ENCODE peak calls at places on chromosomes 5 and 9, in four cellular contexts. One of them, this sample, is unnamed.

GRCh38 chr5:7872517-7873149 is 3.7 kb downstream of the MTRR start:
- DNase-seq in dorsolateral prefrontal cortex: no peak
- DNase-seq in pancreas: no peak
- DNase-seq in neural progenitor cell: no peak
- DNase-seq in this sample: no peak

GRCh38 chr9:127219533-127219932 is 45.0 kb upstream of the GARNL3 start:
- DNase-seq in dorsolateral prefrontal cortex: no peak
- DNase-seq in pancreas: no peak
- DNase-seq in neural progenitor cell: no peak
- DNase-seq in this sample: no peak

GRCh38 chr5:113039229-113039628 is 62.6 kb downstream of the DCP2 start:
- DNase-seq in dorsolateral prefrontal cortex: no peak
- DNase-seq in pancreas: no peak
- DNase-seq in neural progenitor cell: no peak
- DNase-seq in this sample: no peak

GRCh38 chr9:93054758-93055704 is 3.5 kb upstream of the SUSD3 start:
- DNase-seq in dorsolateral prefrontal cortex: no peak
- DNase-seq in pancreas: no peak
- DNase-seq in neural progenitor cell: no peak
- DNase-seq in this sample: no peak

GRCh38 chr5:119873611-119874010 is 244.3 kb downstream of the FAM170A start:
- DNase-seq in dorsolateral prefrontal cortex: no peak
- DNase-seq in pancreas: no peak
- DNase-seq in neural progenitor cell: no peak
- DNase-seq in this sample: no peak

GRCh38 chr5:132365213-132365612 is 4.3 kb upstream of the SLC22A5 start:
- DNase-seq in dorsolateral prefrontal cortex: no peak
- DNase-seq in pancreas: no peak
- DNase-seq in neural progenitor cell: no peak
- DNase-seq in this sample: no peak

GRCh38 chr5:145946112-145946861 is 9.9 kb downstream of the SH3RF2 start:
- DNase-seq in dorsolateral prefrontal cortex: no peak
- DNase-seq in pancreas: no peak
- DNase-seq in neural progenitor cell: no peak
- DNase-seq in this sample: no peak

GRCh38 chr5:4079881-4080280 is 484.2 kb downstream of the IRX1 start:
- DNase-seq in dorsolateral prefrontal cortex: no peak
- DNase-seq in pancreas: no peak
- DNase-seq in neural progenitor cell: no peak
- DNase-seq in this sample: peak

GRCh38 chr9:131954299-131954698 is 125.4 kb downstream of the MED27 start:
- DNase-seq in dorsolateral prefrontal cortex: no peak
- DNase-seq in pancreas: no peak
- DNase-seq in neural progenitor cell: peak
- DNase-seq in this sample: no peak

GRCh38 chr9:95508968-95509850 is 7.6 kb downstream of the PTCH1 start:
- DNase-seq in dorsolateral prefrontal cortex: peak
- DNase-seq in pancreas: peak
- DNase-seq in neural progenitor cell: peak
- DNase-seq in this sample: peak

GRCh38 chr5:41636605-41637004 is 126.2 kb upstream of the PLCXD3 start:
- DNase-seq in dorsolateral prefrontal cortex: no peak
- DNase-seq in pancreas: no peak
- DNase-seq in neural progenitor cell: peak
- DNase-seq in this sample: no peak

GRCh38 chr5:132215329-132215728 is 12.3 kb downstream of the P4HA2 start:
- DNase-seq in dorsolateral prefrontal cortex: peak
- DNase-seq in pancreas: peak
- DNase-seq in neural progenitor cell: no peak
- DNase-seq in this sample: peak

GRCh38 chr9:81035601-81036000 is 653.7 kb downstream of the TLE1 start:
- DNase-seq in dorsolateral prefrontal cortex: no peak
- DNase-seq in pancreas: no peak
- DNase-seq in neural progenitor cell: no peak
- DNase-seq in this sample: no peak
- TF ChIP-seq CTCF in dorsolateral prefrontal cortex: no peak
- TF ChIP-seq CTCF in pancreas: no peak
- TF ChIP-seq CTCF in neural progenitor cell: no peak
- TF ChIP-seq CTCF in this sample: no peak

GRCh38 chr5:71782771-71783770 is 64.0 kb downstream of the CARTPT start:
- DNase-seq in dorsolateral prefrontal cortex: peak
- DNase-seq in pancreas: peak
- DNase-seq in neural progenitor cell: peak
- DNase-seq in this sample: peak
- H3K4me3 ChIP-seq in dorsolateral prefrontal cortex: peak
- H3K4me3 ChIP-seq in pancreas: no peak
- H3K4me3 ChIP-seq in neural progenitor cell: no peak
- H3K4me3 ChIP-seq in this sample: no peak

GRCh38 chr5:128844354-128844923 is 120.8 kb upstream of the SLC27A6 start:
- DNase-seq in dorsolateral prefrontal cortex: no peak
- DNase-seq in pancreas: no peak
- DNase-seq in neural progenitor cell: no peak
- DNase-seq in this sample: no peak

GRCh38 chr5:128838631-128839030 is 126.7 kb upstream of the SLC27A6 start:
- DNase-seq in dorsolateral prefrontal cortex: no peak
- DNase-seq in pancreas: no peak
- DNase-seq in neural progenitor cell: no peak
- DNase-seq in this sample: no peak

GRCh38 chr5:128836571-128836970 is 128.7 kb upstream of the SLC27A6 start:
- DNase-seq in dorsolateral prefrontal cortex: no peak
- DNase-seq in pancreas: no peak
- DNase-seq in neural progenitor cell: no peak
- DNase-seq in this sample: no peak

GRCh38 chr5:128842241-128842640 is 123.0 kb upstream of the SLC27A6 start:
- DNase-seq in dorsolateral prefrontal cortex: no peak
- DNase-seq in pancreas: no peak
- DNase-seq in neural progenitor cell: no peak
- DNase-seq in this sample: no peak
- TF ChIP-seq CTCF in dorsolateral prefrontal cortex: no peak
- TF ChIP-seq CTCF in pancreas: no peak
- TF ChIP-seq CTCF in neural progenitor cell: peak
- TF ChIP-seq CTCF in this sample: no peak

GRCh38 chr9:98095401-98095800 is 23.6 kb downstream of the TRIM14 start:
- DNase-seq in dorsolateral prefrontal cortex: no peak
- DNase-seq in pancreas: no peak
- DNase-seq in neural progenitor cell: no peak
- DNase-seq in this sample: no peak

GRCh38 chr9:98094851-98095250 is 24.2 kb downstream of the TRIM14 start:
- DNase-seq in dorsolateral prefrontal cortex: no peak
- DNase-seq in pancreas: no peak
- DNase-seq in neural progenitor cell: no peak
- DNase-seq in this sample: no peak

GRCh38 chr9:98092633-98092971 is 26.4 kb downstream of the TRIM14 start:
- DNase-seq in dorsolateral prefrontal cortex: no peak
- DNase-seq in pancreas: no peak
- DNase-seq in neural progenitor cell: no peak
- DNase-seq in this sample: no peak

GRCh38 chr9:98094316-98094715 is 24.7 kb downstream of the TRIM14 start:
- DNase-seq in dorsolateral prefrontal cortex: no peak
- DNase-seq in pancreas: no peak
- DNase-seq in neural progenitor cell: no peak
- DNase-seq in this sample: no peak

DNA sequence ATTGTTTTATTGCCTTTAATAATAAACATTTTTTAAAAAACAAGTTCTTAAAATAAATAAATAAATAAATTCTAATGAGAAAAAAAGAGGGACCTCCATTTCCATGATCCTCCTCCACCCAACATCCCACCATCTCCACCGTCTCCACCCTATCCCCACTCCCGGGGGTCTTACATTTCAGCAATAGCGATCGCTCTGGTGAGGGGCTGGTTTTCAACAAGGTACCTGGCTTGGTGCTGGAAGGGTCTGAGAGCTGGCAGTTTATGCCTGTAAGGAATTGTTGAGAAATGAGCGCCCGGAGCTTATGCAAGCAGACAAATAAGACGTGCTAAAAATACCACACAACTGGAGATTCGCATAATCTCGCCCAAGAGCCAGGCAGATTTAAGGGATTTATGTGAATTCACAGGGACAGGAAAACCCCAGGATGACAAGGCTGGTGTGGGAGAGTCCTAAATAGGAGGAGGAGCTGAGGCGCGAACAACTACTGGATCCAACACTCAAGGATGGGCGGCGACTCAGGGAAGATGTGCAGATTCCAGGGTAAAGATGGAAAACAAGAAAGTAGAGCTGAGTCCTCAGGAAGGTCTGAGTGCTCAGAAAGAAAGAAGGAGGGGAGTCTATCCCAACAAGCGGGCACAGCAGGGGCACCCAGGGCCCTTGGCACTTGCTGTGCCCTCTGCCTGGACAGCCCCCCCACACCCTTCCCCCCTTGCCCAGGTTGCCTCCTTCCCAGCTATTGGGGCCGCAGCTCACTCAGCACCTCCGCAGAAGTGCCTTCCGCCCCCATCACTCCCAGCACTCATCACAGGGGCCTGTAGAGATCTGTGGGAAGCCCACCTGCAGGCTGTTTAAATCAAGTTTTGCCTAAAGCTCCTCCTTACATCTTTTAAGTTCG is 27.0 kb downstream of the TRIM14 start:
- DNase-seq in dorsolateral prefrontal cortex: peak
- DNase-seq in pancreas: no peak
- DNase-seq in neural progenitor cell: peak
- DNase-seq in this sample: no peak
- H3K4me3 ChIP-seq in dorsolateral prefrontal cortex: peak
- H3K4me3 ChIP-seq in pancreas: no peak
- H3K4me3 ChIP-seq in neural progenitor cell: no peak
- H3K4me3 ChIP-seq in this sample: no peak

GRCh38 chr9:123928471-123929176 is 1.3 kb downstream of the DENND1A start:
- DNase-seq in dorsolateral prefrontal cortex: no peak
- DNase-seq in pancreas: no peak
- DNase-seq in neural progenitor cell: no peak
- DNase-seq in this sample: peak
- TF ChIP-seq CTCF in dorsolateral prefrontal cortex: no peak
- TF ChIP-seq CTCF in pancreas: no peak
- TF ChIP-seq CTCF in neural progenitor cell: no peak
- TF ChIP-seq CTCF in this sample: no peak

GRCh38 chr5:171315386-171315891 is 6.4 kb downstream of the TLX3 start:
- DNase-seq in dorsolateral prefrontal cortex: no peak
- DNase-seq in pancreas: no peak
- DNase-seq in neural progenitor cell: peak
- DNase-seq in this sample: peak
- H3K4me3 ChIP-seq in dorsolateral prefrontal cortex: peak
- H3K4me3 ChIP-seq in pancreas: no peak
- H3K4me3 ChIP-seq in neural progenitor cell: no peak
- H3K4me3 ChIP-seq in this sample: no peak

This sample was measured in lower leg skin.